ENCODE peak calls at places on chromosome 1, in eight cellular contexts. K is GM19239; B is BE2C; H is Peyer's patch; Z is neural crest cell; D is smooth muscle cell of the brain vasculature; I is stimulated activated CD4-positive, alpha-beta T cell treated with anti-CD3 and anti-CD28 coated beads, Interleukin-2, amount 100 ng/mL, for 24 hours; U is substantia nigra. F is an unnamed sample.
A peak's percentile ranks its signal among the peaks of the same experiment; 100 is the strongest.

GRCh38 chr1:6612641-6613360 is 730 bp upstream of the PHF13 start:
- DNase-seq in K (no peak), B (no peak), H (no peak), Z (peak; percentile 37), D (no peak), I (no peak), U (peak; percentile 76), F (peak; percentile 44)

GRCh38 chr1:24972257-24973242 is 42.5 kb upstream of the RUNX3 start:
- DNase-seq in K (no peak), B (no peak), H (no peak), Z (no peak), D (no peak), I (no peak), U (no peak), F (no peak)

GRCh38 chr1:31548518-31548898 is 27.8 kb upstream of the TINAGL1 start:
- DNase-seq in K (no peak), B (no peak), H (peak; percentile 63), Z (no peak), D (no peak), I (no peak), U (no peak), F (peak; percentile 53)

GRCh38 chr1:214188835-214189234 is 92.1 kb upstream of the SMYD2 start:
- DNase-seq in K (no peak), B (no peak), H (no peak), Z (no peak), D (no peak), I (no peak), U (no peak), F (no peak)

GRCh38 chr1:230807029-230807428 is 59.8 kb downstream of the CAPN9 start:
- DNase-seq in K (no peak), B (no peak), H (no peak), Z (no peak), D (no peak), I (no peak), U (peak; percentile 97), F (no peak)

GRCh38 chr1:201790261-201790660 is 38.7 kb upstream of the IPO9 start:
- DNase-seq in K (no peak), B (no peak), H (no peak), Z (no peak), D (peak; percentile 26), I (no peak), U (no peak), F (no peak)

GRCh38 chr1:87905651-87906050 is 577.0 kb downstream of the LMO4 start:
- DNase-seq in K (no peak), B (no peak), H (no peak), Z (no peak), D (no peak), I (no peak), U (no peak), F (no peak)

GRCh38 chr1:69305621-69306020 is 262.1 kb upstream of the LRRC7 start:
- DNase-seq in K (no peak), B (peak; percentile 40), H (no peak), Z (no peak), D (no peak), I (no peak), U (no peak), F (peak; percentile 4)

GRCh38 chr1:1928231-1929101 is 9.4 kb upstream of the TMEM52 start:
- DNase-seq in K (no peak), B (no peak), H (peak; percentile 26), Z (no peak), D (no peak), I (no peak), U (no peak), F (no peak)

GRCh38 chr1:205387845-205388244 is 31.1 kb upstream of the KLHDC8A start:
- DNase-seq in K (no peak), B (no peak), H (no peak), Z (no peak), D (no peak), I (no peak), U (no peak), F (no peak)

F was measured in NCI-H146.